ENCODE peak calls at places on chromosome 14, in six cellular contexts. One of them, this sample, is unnamed.

GRCh38 chr14:31278883-31279282 is 71.3 kb upstream of the HECTD1 start:
- DNase-seq in A549: no peak
- DNase-seq in GM23338: no peak
- DNase-seq in WTC11: no peak
- DNase-seq in IMR-90: no peak
- DNase-seq in K562: no peak
- DNase-seq in this sample: no peak

GRCh38 chr14:61462566-61463195 is 141.3 kb downstream of the PRKCH start:
- DNase-seq in K562: peak
- DNase-seq in GM23338: no peak
- DNase-seq in WTC11: no peak
- DNase-seq in A549: peak
- DNase-seq in IMR-90: peak
- DNase-seq in this sample: no peak

GRCh38 chr14:102462391-102462790 is 47.2 kb downstream of the ANKRD9 start:
- DNase-seq in WTC11: no peak
- DNase-seq in GM23338: no peak
- DNase-seq in K562: no peak
- DNase-seq in IMR-90: peak
- DNase-seq in A549: no peak
- DNase-seq in this sample: no peak

GRCh38 chr14:103143535-103143934 is 20.3 kb downstream of the TNFAIP2 start:
- DNase-seq in IMR-90: peak
- DNase-seq in A549: peak
- DNase-seq in WTC11: no peak
- DNase-seq in GM23338: no peak
- DNase-seq in K562: no peak
- DNase-seq in this sample: no peak

GRCh38 chr14:32913725-32914124 is 25.0 kb upstream of the NPAS3 start:
- DNase-seq in K562: no peak
- DNase-seq in WTC11: no peak
- DNase-seq in IMR-90: no peak
- DNase-seq in GM23338: no peak
- DNase-seq in A549: no peak
- DNase-seq in this sample: no peak

GRCh38 chr14:71286126-71286525 is 378.9 kb downstream of the PCNX1 start:
- DNase-seq in GM23338: no peak
- DNase-seq in IMR-90: no peak
- DNase-seq in WTC11: no peak
- DNase-seq in K562: no peak
- DNase-seq in A549: no peak
- DNase-seq in this sample: no peak

GRCh38 chr14:91899213-91899612 is 31.9 kb upstream of the TC2N start:
- DNase-seq in A549: peak
- DNase-seq in IMR-90: no peak
- DNase-seq in K562: no peak
- DNase-seq in GM23338: no peak
- DNase-seq in WTC11: peak
- DNase-seq in this sample: peak

GRCh38 chr14:29654910-29655590 is 272.6 kb downstream of the PRKD1 start:
- DNase-seq in A549: no peak
- DNase-seq in K562: no peak
- DNase-seq in GM23338: no peak
- DNase-seq in IMR-90: peak
- DNase-seq in WTC11: no peak
- DNase-seq in this sample: no peak

GRCh38 chr14:35326364-35326763 is 34.2 kb downstream of the PSMA6 start:
- DNase-seq in A549: no peak
- DNase-seq in WTC11: no peak
- DNase-seq in IMR-90: no peak
- DNase-seq in GM23338: no peak
- DNase-seq in K562: no peak
- DNase-seq in this sample: no peak

GRCh38 chr14:91521058-91521721 is 11.1 kb upstream of the PPP4R3A start:
- DNase-seq in WTC11: no peak
- DNase-seq in A549: no peak
- DNase-seq in GM23338: no peak
- DNase-seq in IMR-90: no peak
- DNase-seq in K562: no peak
- DNase-seq in this sample: no peak

GRCh38 chr14:68598621-68599447 is 194.0 kb downstream of the ZFP36L1 start:
- DNase-seq in GM23338: no peak
- DNase-seq in K562: no peak
- DNase-seq in A549: peak
- DNase-seq in WTC11: no peak
- DNase-seq in IMR-90: peak
- DNase-seq in this sample: peak

GRCh38 chr14:42224053-42224888 is 617.6 kb downstream of the LRFN5 start:
- DNase-seq in IMR-90: peak
- DNase-seq in K562: peak
- DNase-seq in WTC11: peak
- DNase-seq in A549: peak
- DNase-seq in GM23338: peak
- DNase-seq in this sample: peak

GRCh38 chr14:33026850-33027420 is 88.3 kb downstream of the NPAS3 start:
- DNase-seq in WTC11: no peak
- DNase-seq in K562: no peak
- DNase-seq in GM23338: no peak
- DNase-seq in A549: no peak
- DNase-seq in IMR-90: no peak
- DNase-seq in this sample: no peak

GRCh38 chr14:85131523-85131922 is 398.4 kb upstream of the FLRT2 start:
- DNase-seq in K562: no peak
- DNase-seq in A549: no peak
- DNase-seq in WTC11: peak
- DNase-seq in GM23338: peak
- DNase-seq in IMR-90: no peak
- DNase-seq in this sample: peak

GRCh38 chr14:68282479-68283377 is 463.1 kb downstream of the RAD51B start:
- DNase-seq in GM23338: no peak
- DNase-seq in IMR-90: no peak
- DNase-seq in WTC11: no peak
- DNase-seq in A549: no peak
- DNase-seq in K562: no peak
- DNase-seq in this sample: no peak

GRCh38 chr14:32650030-32650429 is 288.6 kb upstream of the NPAS3 start:
- DNase-seq in IMR-90: no peak
- DNase-seq in K562: no peak
- DNase-seq in GM23338: no peak
- DNase-seq in A549: no peak
- DNase-seq in WTC11: no peak
- DNase-seq in this sample: no peak

GRCh38 chr14:34059037-34059924 is 108.4 kb upstream of the EGLN3 start:
- DNase-seq in K562: peak
- DNase-seq in WTC11: no peak
- DNase-seq in GM23338: no peak
- DNase-seq in IMR-90: no peak
- DNase-seq in A549: peak
- DNase-seq in this sample: no peak

GRCh38 chr14:29352681-29353080 is 575.0 kb downstream of the PRKD1 start:
- DNase-seq in GM23338: no peak
- DNase-seq in WTC11: no peak
- DNase-seq in IMR-90: no peak
- DNase-seq in K562: no peak
- DNase-seq in A549: no peak
- DNase-seq in this sample: no peak

GRCh38 chr14:49687942-49688700 is at the start of gene POLE2:
- DNase-seq in IMR-90: peak
- DNase-seq in GM23338: peak
- DNase-seq in K562: peak
- DNase-seq in WTC11: peak
- DNase-seq in A549: peak
- DNase-seq in this sample: peak

GRCh38 chr14:104787736-104788532 is 7.6 kb downstream of the AKT1 start:
- DNase-seq in A549: no peak
- DNase-seq in WTC11: no peak
- DNase-seq in IMR-90: no peak
- DNase-seq in K562: no peak
- DNase-seq in GM23338: no peak
- DNase-seq in this sample: no peak

GRCh38 chr14:65485516-65485915 is 73.0 kb downstream of the FUT8 start:
- DNase-seq in K562: no peak
- DNase-seq in IMR-90: no peak
- DNase-seq in GM23338: peak
- DNase-seq in A549: no peak
- DNase-seq in WTC11: no peak
- DNase-seq in this sample: no peak

GRCh38 chr14:49923881-49924280 is 31.0 kb downstream of the ARF6 start:
- DNase-seq in WTC11: no peak
- DNase-seq in K562: no peak
- DNase-seq in IMR-90: no peak
- DNase-seq in A549: no peak
- DNase-seq in GM23338: no peak
- DNase-seq in this sample: no peak

GRCh38 chr14:68312884-68313725 is 479.8 kb downstream of the ZFP36L1 start:
- DNase-seq in IMR-90: no peak
- DNase-seq in A549: no peak
- DNase-seq in K562: no peak
- DNase-seq in WTC11: no peak
- DNase-seq in GM23338: no peak
- DNase-seq in this sample: no peak

GRCh38 chr14:77140937-77141591 is 527 bp downstream of the ZDHHC22 start:
- DNase-seq in GM23338: peak
- DNase-seq in K562: no peak
- DNase-seq in WTC11: peak
- DNase-seq in IMR-90: peak
- DNase-seq in A549: peak
- DNase-seq in this sample: no peak

GRCh38 chr14:102910442-102910841 is 12.0 kb upstream of the AMN start:
- DNase-seq in GM23338: no peak
- DNase-seq in K562: no peak
- DNase-seq in A549: no peak
- DNase-seq in IMR-90: no peak
- DNase-seq in WTC11: no peak
- DNase-seq in this sample: no peak

DNA sequence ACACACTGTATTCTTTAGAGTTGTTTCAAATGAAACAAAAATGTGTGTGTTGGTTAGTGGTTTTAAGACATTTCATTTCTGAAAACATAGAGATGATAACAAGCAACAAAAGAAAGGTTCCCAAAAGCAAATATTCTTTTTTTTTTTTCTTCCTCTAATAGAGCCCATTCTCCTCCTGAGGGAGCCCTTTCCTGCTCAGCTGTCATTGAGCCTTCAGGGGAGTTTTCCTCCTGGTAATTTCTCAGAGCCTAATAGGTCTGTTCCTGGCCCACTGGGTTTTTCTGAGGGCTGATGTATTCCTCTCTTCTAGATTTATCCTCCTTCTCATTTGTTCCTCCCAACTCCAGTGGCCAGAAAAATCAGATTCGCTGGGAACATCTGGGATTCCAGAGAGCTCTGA is 654.5 kb downstream of the NOVA1 start:
- DNase-seq in WTC11: no peak
- DNase-seq in IMR-90: no peak
- DNase-seq in A549: no peak
- DNase-seq in GM23338: peak
- DNase-seq in K562: no peak
- DNase-seq in this sample: no peak
- TF ChIP-seq CTCF in WTC11: no peak
- TF ChIP-seq CTCF in IMR-90: no peak
- TF ChIP-seq CTCF in A549: no peak
- TF ChIP-seq CTCF in GM23338: peak
- TF ChIP-seq CTCF in K562: no peak
- TF ChIP-seq CTCF in this sample: no peak

GRCh38 chr14:97164014-97164413 is 366.8 kb downstream of the VRK1 start:
- DNase-seq in GM23338: no peak
- DNase-seq in IMR-90: no peak
- DNase-seq in K562: no peak
- DNase-seq in WTC11: no peak
- DNase-seq in A549: no peak
- DNase-seq in this sample: no peak
- TF ChIP-seq CTCF in GM23338: no peak
- TF ChIP-seq CTCF in IMR-90: no peak
- TF ChIP-seq CTCF in K562: no peak
- TF ChIP-seq CTCF in WTC11: no peak
- TF ChIP-seq CTCF in A549: peak
- TF ChIP-seq CTCF in this sample: no peak

DNA sequence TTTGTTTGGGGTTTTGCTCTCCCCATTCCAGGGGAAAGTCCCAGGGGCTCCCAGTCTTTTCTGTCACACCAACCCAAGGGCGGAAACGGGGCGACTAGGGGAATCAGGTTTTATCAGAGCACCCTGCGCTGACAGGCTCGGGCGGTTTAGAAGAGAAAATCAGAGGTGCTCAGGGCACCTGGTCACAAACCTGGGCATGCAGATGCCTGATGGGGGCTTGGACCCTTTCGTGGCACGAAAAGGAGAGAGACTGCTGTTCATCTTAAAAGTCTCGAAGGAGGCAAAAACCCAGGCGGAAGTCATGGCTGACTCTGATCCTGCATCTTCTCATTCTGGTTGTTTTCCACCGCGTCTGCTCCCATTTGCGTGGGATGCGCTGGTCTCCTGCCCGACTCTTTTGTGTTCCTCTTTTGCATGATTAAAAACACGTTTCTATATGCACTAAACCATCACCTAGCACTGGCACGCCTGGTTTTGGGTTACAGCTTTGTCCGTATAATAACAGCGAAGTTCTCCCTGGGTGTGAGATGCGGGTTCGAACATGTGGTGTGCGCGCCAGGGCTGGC is 13.2 kb downstream of the OTX2 start:
- DNase-seq in IMR-90: no peak
- DNase-seq in K562: no peak
- DNase-seq in WTC11: peak
- DNase-seq in A549: no peak
- DNase-seq in GM23338: peak
- DNase-seq in this sample: no peak
- TF ChIP-seq CTCF in IMR-90: no peak
- TF ChIP-seq CTCF in K562: no peak
- TF ChIP-seq CTCF in WTC11: no peak
- TF ChIP-seq CTCF in A549: no peak
- TF ChIP-seq CTCF in GM23338: no peak
- TF ChIP-seq CTCF in this sample: no peak

DNA sequence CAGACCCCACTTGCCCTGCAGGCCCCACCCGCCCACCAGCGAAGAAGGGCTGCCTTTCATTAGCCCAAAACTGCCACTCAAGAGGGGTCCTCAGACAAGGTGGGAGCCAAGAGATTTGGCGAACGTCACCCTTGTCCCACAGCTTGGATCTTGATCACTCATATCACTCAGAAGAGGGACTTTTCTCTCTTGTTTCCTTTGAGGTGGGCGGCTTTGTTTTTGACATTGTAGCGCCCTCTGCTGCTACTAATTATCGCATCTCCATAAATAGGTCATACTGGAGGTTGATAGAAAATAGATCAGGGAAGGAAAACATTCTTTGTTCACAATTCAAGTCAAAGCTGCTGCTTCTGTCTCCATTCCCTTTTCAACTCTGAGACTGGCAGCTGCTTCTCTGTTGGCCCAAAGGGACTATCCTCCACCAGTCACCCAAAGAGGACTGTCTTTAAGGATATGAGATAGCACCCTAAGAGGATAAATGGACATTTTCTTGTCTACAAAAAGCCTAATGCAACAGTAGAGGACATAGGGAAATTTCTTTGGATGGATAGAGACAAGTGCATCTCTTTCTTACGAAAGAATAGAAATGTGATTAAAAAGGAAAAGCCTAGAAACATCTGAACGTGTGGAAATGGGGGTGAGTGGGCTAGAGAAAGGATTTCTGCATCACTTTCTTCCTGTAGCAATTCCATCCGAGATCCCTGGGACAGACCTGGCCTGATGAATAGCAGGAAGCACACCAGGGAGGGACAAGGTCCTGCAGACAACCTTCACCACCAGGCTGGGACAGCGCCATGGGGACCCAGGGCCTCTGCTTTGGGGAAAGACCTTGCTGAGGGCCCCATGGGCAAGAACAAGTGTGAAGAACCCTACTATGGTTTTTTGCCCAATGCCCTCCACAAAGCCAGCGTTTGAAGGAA is 115.8 kb downstream of the DAD1 start:
- DNase-seq in A549: peak
- DNase-seq in WTC11: peak
- DNase-seq in IMR-90: peak
- DNase-seq in K562: peak
- DNase-seq in GM23338: peak
- DNase-seq in this sample: peak
- TF ChIP-seq CTCF in A549: peak
- TF ChIP-seq CTCF in WTC11: peak
- TF ChIP-seq CTCF in IMR-90: peak
- TF ChIP-seq CTCF in K562: peak
- TF ChIP-seq CTCF in GM23338: peak
- TF ChIP-seq CTCF in this sample: peak